ENCODE peak calls at places on chromosomes 4 and X, in ten cellular contexts. A is RWPE2; J is right lobe of liver; G is IMR-90; Y is esophagus muscularis mucosa; Q is heart left ventricle; M is tibial nerve; U is CD8-positive, alpha-beta T cell; H is endodermal cell; I is neural progenitor cell. V is an unnamed sample. For H3K4me1 and H3K27me3, the result is how much of the 10 kb centered on the place peaks cover.

GRCh38 chr4:2266181-2266580 is 4.3 kb upstream of the MXD4 start:
- DNase-seq in G (no peak), U (no peak), A (no peak), H (no peak), M (peak), Q (peak), I (no peak), Y (no peak), J (peak), V (peak)

GRCh38 chr4:52641853-52642563 is 17.1 kb downstream of the USP46 start:
- DNase-seq in G (peak), H (no peak), U (no peak), M (no peak), Y (no peak), Q (no peak), J (no peak), A (no peak), I (no peak), V (no peak)

GRCh38 chr4:184348311-184349233 is 125.8 kb downstream of the IRF2 start:
- DNase-seq in H (peak), Q (peak), G (peak), I (no peak), Y (no peak), J (peak), U (no peak), A (no peak), M (no peak), V (no peak)

GRCh38 chr4:42541647-42542046 is 115.3 kb downstream of the ATP8A1 start:
- DNase-seq in J (no peak), U (no peak), M (no peak), G (no peak), I (no peak), Q (no peak), Y (no peak), A (no peak), H (no peak), V (no peak)

GRCh38 chrX:41895826-41896225 is 27.5 kb downstream of the CASK start:
- DNase-seq in M (no peak), U (no peak), Q (no peak), G (peak), J (no peak), H (no peak), A (no peak), Y (no peak), I (peak), V (no peak)

GRCh38 chr4:64016893-64017292 is 392.4 kb downstream of the TECRL start:
- DNase-seq in J (no peak), I (no peak), G (no peak), H (no peak), U (no peak), Y (peak), M (no peak), A (no peak), Q (no peak), V (no peak)

GRCh38 chr4:52911684-52912294 is 49.7 kb downstream of the RASL11B start:
- DNase-seq in Q (peak), M (peak), A (no peak), H (peak), U (peak), G (peak), I (peak), Y (no peak), J (peak), V (peak)

GRCh38 chrX:110317079-110317819 is 636 bp downstream of the AMMECR1 start:
- DNase-seq in Q (peak), I (peak), J (peak), U (peak), H (peak), G (no peak), M (no peak), A (peak), Y (no peak), V (peak)

GRCh38 chr4:12555011-12555410 is 929.1 kb downstream of the RAB28 start:
- DNase-seq in M (no peak), H (no peak), I (no peak), Q (peak), G (no peak), J (no peak), A (no peak), Y (no peak), U (no peak), V (peak)

GRCh38 chr4:70556856-70557255 is 35.2 kb upstream of the AMBN start:
- DNase-seq in A (no peak), H (no peak), G (peak), U (no peak), I (no peak), Y (no peak), Q (no peak), M (no peak), J (no peak), V (no peak)

GRCh38 chr4:98741952-98742351 is 83.5 kb upstream of the TSPAN5 start:
- DNase-seq in H (no peak), M (no peak), Q (no peak), Y (no peak), I (no peak), A (no peak), U (no peak), J (no peak), G (no peak), V (no peak)

GRCh38 chr4:955931-956381 is 17.4 kb downstream of the DGKQ start:
- DNase-seq in M (no peak), J (no peak), G (no peak), I (no peak), A (peak), U (no peak), Q (peak), H (no peak), Y (no peak), V (peak)

GRCh38 chr4:36292551-36293188 is 11.3 kb downstream of the DTHD1 start:
- DNase-seq in I (no peak), A (no peak), M (no peak), G (no peak), U (no peak), Y (no peak), J (no peak), Q (no peak), H (no peak), V (no peak)

GRCh38 chr4:108601096-108601495 is 19.3 kb upstream of the RPL34 start:
- DNase-seq in G (no peak), J (no peak), U (no peak), H (no peak), A (no peak), M (no peak), Q (no peak), I (no peak), Y (no peak), V (no peak)

GRCh38 chr4:158754385-158755180 is 14.2 kb upstream of the FNIP2 start:
- DNase-seq in A (no peak), G (peak), Q (no peak), J (no peak), I (no peak), Y (no peak), U (no peak), M (no peak), H (no peak), V (no peak)

GRCh38 chr4:95742872-95743271 is 97.0 kb upstream of the PDHA2 start:
- DNase-seq in Q (no peak), H (no peak), I (no peak), U (no peak), M (no peak), A (no peak), Y (no peak), J (no peak), G (no peak), V (no peak)

GRCh38 chr4:77040265-77040664 is 35.5 kb downstream of the CCNI start:
- DNase-seq in G (peak), I (no peak), Q (no peak), Y (no peak), M (no peak), H (no peak), J (no peak), U (no peak), A (no peak), V (no peak)

GRCh38 chr4:77045490-77045889 is 30.3 kb downstream of the CCNI start:
- DNase-seq in M (no peak), I (peak), U (no peak), A (no peak), G (peak), J (no peak), Q (no peak), H (peak), Y (no peak), V (no peak)

GRCh38 chr4:77044458-77045124 is 31.2 kb downstream of the CCNI start:
- DNase-seq in J (no peak), G (peak), I (peak), U (no peak), Y (no peak), Q (no peak), A (no peak), H (no peak), M (no peak), V (no peak)

GRCh38 chr4:77040856-77041576 is 34.8 kb downstream of the CCNI start:
- DNase-seq in A (no peak), Q (no peak), I (no peak), M (no peak), Y (no peak), U (no peak), H (no peak), J (no peak), G (peak), V (no peak)

DNA sequence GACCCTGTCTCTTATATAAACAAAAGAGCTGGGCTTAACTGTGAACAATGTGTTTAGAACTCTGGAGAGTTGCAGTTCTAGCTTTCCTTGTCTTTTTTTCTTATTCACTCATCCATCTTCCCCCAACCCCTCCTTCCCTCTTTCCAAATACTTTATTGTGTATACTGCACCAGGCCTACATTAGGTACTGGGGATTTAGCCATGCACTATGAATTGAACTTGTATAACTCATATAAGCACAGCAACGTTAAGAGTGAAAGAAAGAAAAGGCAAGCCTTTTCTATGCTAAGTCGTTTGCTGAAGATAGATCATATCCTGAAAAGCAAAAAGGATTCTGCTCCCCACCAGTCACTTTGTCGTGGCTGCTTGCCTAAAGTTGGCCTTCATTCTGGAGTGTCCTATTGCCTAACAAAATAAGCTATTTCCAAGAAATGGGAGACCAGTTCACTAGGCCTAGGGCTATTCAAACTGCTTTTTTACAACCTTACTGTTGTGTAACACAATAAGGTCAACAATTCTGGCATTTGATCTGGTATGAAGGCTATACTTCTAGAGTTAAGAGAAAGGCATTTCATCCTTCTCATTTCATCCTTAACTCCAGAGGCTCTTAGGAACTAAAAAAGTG is 32.2 kb downstream of the CCNI start:
- DNase-seq in Q (no peak), M (no peak), U (no peak), H (no peak), Y (no peak), G (peak), J (no peak), A (no peak), I (no peak), V (no peak)
- H3K27ac ChIP-seq in Q (no peak), M (peak), U (no peak), H (no peak), Y (peak), G (peak), J (peak), A (no peak), I (no peak), V (peak)

GRCh38 chrX:7201481-7201880 is 53.5 kb upstream of the PUDP start:
- DNase-seq in H (no peak), M (no peak), A (no peak), G (no peak), U (no peak), J (no peak), I (no peak), Q (no peak), Y (no peak), V (no peak)
- H3K4me1 ChIP-seq in H (under half), M (under half), A (under half), G (under half), U (under half), J (under half), I (under half), Q (under half), Y (under half), V (under half)

DNA sequence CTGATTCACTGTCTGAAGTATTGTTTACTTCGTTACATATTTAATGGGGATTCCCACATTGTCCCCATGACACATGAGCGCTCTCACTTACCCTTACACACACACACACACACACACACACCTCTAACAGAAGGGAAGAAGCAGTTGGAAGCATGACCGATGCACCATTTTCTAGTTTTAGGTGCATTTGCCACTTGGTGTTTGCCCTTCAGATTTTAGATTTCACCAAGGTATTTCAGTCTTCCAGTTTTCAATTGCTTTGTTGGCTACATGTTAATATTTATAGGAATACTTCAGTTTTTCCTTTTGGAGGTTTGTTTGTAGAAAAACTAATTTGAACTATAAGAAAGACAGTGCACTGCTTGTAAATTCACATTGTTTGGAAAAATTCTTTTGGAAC is 3.1 kb downstream of the POU4F2 start:
- DNase-seq in Q (no peak), U (no peak), G (no peak), M (no peak), Y (no peak), H (no peak), I (no peak), A (no peak), J (no peak), V (no peak)
- H3K27me3 ChIP-seq in Q (half or more), U (under half), G (under half), M (under half), Y (half or more), H (half or more), I (half or more), A (half or more), J (under half), V (under half)

DNA sequence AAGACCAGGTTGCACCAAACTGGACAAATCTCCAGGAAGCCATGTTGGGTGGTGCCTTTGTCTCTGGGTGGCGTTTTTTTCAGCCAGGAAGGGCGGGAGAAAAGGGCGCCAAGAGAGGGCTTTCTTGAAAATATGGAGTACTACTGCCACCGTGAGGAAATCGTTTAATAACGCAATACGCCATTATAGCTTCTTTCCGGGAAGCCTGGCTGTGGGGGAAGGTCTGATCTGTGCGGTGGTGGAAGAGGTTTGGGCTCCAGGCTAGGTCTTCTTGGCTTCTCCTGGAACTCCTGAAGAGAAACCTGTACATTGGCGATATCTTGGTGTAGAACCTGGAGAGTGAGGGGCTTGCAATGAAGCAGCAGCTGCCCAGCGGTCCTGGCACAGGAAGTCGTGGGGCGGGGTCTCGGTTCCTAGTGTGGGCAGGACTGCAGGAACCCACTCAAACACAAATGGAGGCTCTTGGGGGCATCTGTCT is 202.7 kb downstream of the OR13H1 start:
- DNase-seq in H (peak), I (no peak), Y (no peak), G (peak), U (no peak), A (no peak), Q (peak), M (no peak), J (no peak), V (peak)
- H3K27ac ChIP-seq in H (no peak), I (no peak), Y (no peak), G (peak), U (no peak), A (no peak), Q (no peak), M (no peak), J (peak), V (no peak)

DNA sequence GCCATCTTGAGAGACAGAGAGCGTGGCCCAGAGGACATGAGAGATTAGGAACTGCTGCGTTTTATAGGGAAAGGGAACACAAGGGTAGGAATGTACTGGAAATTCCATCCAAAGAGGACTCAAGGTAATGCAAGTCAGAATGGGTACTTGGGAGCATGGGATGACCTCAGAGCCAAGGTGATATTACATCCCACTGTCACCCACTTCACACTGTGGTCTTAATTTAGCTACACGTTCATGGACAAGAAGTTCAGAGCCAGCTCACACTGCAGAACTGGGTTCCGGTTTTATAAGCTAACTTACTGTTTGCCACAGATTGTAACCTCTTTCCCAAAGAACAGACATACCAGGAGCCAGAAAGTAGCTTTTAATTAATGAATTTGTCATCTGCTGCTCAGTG is 244.7 kb downstream of the CBR4 start:
- DNase-seq in A (no peak), M (no peak), Q (no peak), J (no peak), U (no peak), G (no peak), H (no peak), Y (no peak), I (no peak), V (no peak)
- H3K4me1 ChIP-seq in A (under half), M (under half), Q (under half), J (under half), U (under half), G (under half), H (under half), Y (under half), I (under half), V (under half)

GRCh38 chrX:48848847-48849246 is 13.4 kb upstream of the PCSK1N start:
- DNase-seq in Y (no peak), U (no peak), G (no peak), Q (no peak), H (no peak), A (no peak), M (no peak), J (no peak), I (no peak), V (no peak)
- H3K27me3 ChIP-seq in Y (under half), U (under half), G (under half), Q (under half), H (under half), A (under half), M (under half), J (under half), I (under half), V (under half)

GRCh38 chr4:38178666-38178995 is 218.4 kb downstream of the PTTG2 start:
- DNase-seq in I (no peak), A (no peak), Q (no peak), U (no peak), J (no peak), H (no peak), G (no peak), Y (no peak), M (no peak), V (no peak)

GRCh38 chr4:38177035-38177791 is 217.0 kb downstream of the PTTG2 start:
- DNase-seq in I (no peak), M (no peak), U (peak), J (no peak), G (peak), A (no peak), Q (peak), H (no peak), Y (no peak), V (peak)

GRCh38 chr4:38179690-38180299 is 219.6 kb downstream of the PTTG2 start:
- DNase-seq in I (peak), G (peak), M (peak), Q (peak), A (no peak), H (peak), J (peak), U (peak), Y (peak), V (peak)

GRCh38 chr4:38180456-38180855 is 220.3 kb downstream of the PTTG2 start:
- DNase-seq in G (peak), Y (no peak), H (peak), Q (no peak), J (no peak), I (no peak), A (no peak), M (no peak), U (no peak), V (no peak)

DNA sequence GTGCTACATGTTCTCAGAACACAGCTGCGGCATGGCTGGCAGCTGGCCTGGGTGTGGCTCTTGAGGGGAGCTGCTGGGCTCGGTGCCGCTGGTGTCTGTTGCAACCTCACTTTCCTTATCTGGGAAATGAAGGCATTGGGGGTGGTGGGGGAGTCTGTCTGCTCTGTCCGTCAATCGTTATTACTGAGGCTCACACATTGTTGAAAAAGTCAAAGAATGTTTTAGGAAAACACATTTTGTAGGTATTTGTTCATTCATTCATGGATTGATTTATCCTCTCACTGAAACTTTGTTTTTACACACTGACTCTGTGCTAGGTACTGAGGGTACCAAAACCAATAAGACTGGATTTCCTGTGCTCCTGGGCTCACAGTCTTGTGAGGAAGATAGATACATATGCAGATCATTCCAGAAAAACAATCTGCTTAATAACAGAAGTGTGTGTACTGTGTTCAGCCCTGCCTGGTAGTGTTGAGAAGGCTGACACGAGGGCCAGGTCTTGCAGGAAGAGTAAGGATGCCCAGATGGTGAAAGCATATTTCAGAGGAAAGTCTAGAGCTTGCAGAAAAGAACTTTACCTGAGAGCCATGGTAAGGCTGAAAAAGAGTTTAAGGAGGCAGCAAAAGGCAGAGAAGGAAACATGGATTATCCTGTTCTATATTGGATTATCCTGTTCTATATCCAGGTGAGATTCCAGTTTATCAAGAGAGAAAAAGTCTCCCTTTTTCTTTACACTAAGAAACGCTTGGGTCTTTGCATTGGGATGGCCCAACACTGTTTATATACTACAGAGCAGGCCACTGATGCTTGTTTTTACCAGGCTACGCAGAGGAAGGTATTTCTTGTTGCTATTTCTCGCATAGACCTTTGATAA is 217.8 kb downstream of the PTTG2 start:
- DNase-seq in J (peak), Y (no peak), A (no peak), H (no peak), M (peak), U (peak), Q (peak), I (no peak), G (no peak), V (peak)
- H3K27ac ChIP-seq in J (no peak), Y (no peak), A (no peak), H (no peak), M (peak), U (no peak), Q (no peak), I (no peak), G (no peak), V (no peak)

GRCh38 chrX:63932907-63933306 is 147.9 kb upstream of the ARHGEF9 start:
- DNase-seq in U (no peak), J (no peak), H (no peak), Y (no peak), Q (no peak), A (no peak), M (no peak), I (no peak), G (no peak), V (no peak)
- H3K4me1 ChIP-seq in U (under half), J (under half), H (under half), Y (under half), Q (under half), A (under half), M (under half), I (under half), G (under half), V (under half)

DNA sequence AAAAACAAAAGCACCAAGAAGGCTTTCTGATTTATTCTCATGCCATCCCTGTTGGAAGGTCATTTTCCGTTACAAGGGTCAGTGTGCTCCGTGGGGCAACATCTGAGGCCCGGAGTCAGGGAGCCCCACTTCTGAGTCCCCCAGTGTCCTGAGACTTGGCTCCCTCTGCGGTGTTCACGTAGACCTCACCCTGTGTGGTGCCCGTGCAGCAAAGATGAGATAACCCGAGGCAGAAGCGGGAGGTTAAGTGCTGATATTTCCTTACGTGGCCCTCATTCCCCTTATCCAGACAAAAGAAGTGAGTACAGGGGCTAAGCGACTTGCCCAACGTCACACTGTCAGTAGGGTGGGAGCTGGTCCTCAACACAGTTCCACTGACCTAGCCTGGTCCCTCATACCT is 3.5 kb downstream of the JAKMIP1 start:
- DNase-seq in Y (no peak), Q (no peak), I (no peak), U (no peak), J (no peak), A (no peak), H (no peak), G (no peak), M (no peak), V (no peak)
- H3K27me3 ChIP-seq in Y (half or more), Q (half or more), I (under half), U (under half), J (under half), A (under half), H (under half), G (under half), M (under half), V (under half)

V was measured in aorta.